ENCODE peak calls at places on chromosomes 4 and X, in four cellular contexts. S, M, O and G are unnamed samples.

GRCh38 chrX:148600131-148600530 is 99.7 kb downstream of the AFF2 start:
- DNase-seq in S (no peak), M (no peak), O (no peak), G (no peak)

GRCh38 chr4:89995824-89996223 is 101.2 kb downstream of the MMRN1 start:
- DNase-seq in S (no peak), O (peak), M (no peak), G (no peak)

GRCh38 chr4:158895797-158896442 is 127.1 kb downstream of the FNIP2 start:
- DNase-seq in S (no peak), M (no peak), O (no peak), G (peak)

GRCh38 chr4:151228196-151229119 is 48.5 kb upstream of the PRSS48 start:
- DNase-seq in M (no peak), O (no peak), S (no peak), G (no peak)

GRCh38 chr4:41287005-41287404 is 30.3 kb downstream of the UCHL1 start:
- DNase-seq in S (no peak), O (no peak), M (no peak), G (no peak)

GRCh38 chr4:123300625-123301024 is 96.0 kb upstream of the SPRY1 start:
- DNase-seq in M (no peak), S (no peak), O (no peak), G (no peak)

GRCh38 chrX:9257718-9258117 is 207.1 kb upstream of the TBL1X start:
- DNase-seq in M (no peak), S (no peak), O (no peak), G (no peak)

GRCh38 chr4:38967260-38968095 is 64.7 kb downstream of the TMEM156 start:
- DNase-seq in M (no peak), S (no peak), O (peak), G (no peak)

GRCh38 chrX:9873952-9874351 is 87.7 kb downstream of the SHROOM2 start:
- DNase-seq in M (peak), O (peak), S (peak), G (peak)

GRCh38 chr4:78584863-78585576 is 33.5 kb downstream of the ANXA3 start:
- DNase-seq in S (no peak), O (peak), M (no peak), G (no peak)

GRCh38 chr4:126268106-126268505 is 953.4 kb downstream of the FAT4 start:
- DNase-seq in O (no peak), S (no peak), M (no peak), G (no peak)

GRCh38 chr4:10977534-10977933 is 293.0 kb upstream of the CLNK start:
- DNase-seq in S (no peak), M (no peak), O (no peak), G (no peak)

GRCh38 chr4:76802546-76803021 is 95.4 kb downstream of the SOWAHB start:
- DNase-seq in S (no peak), M (peak), O (no peak), G (no peak)
- TF ChIP-seq HMGXB4 in S (no peak), M (no peak), O (no peak), G (no peak)

GRCh38 chrX:133444952-133445831 is 29.9 kb upstream of the GPC4 start:
- DNase-seq in M (no peak), S (peak), O (no peak), G (peak)
- TF ChIP-seq HMGXB4 in M (no peak), S (no peak), O (no peak), G (no peak)

DNA sequence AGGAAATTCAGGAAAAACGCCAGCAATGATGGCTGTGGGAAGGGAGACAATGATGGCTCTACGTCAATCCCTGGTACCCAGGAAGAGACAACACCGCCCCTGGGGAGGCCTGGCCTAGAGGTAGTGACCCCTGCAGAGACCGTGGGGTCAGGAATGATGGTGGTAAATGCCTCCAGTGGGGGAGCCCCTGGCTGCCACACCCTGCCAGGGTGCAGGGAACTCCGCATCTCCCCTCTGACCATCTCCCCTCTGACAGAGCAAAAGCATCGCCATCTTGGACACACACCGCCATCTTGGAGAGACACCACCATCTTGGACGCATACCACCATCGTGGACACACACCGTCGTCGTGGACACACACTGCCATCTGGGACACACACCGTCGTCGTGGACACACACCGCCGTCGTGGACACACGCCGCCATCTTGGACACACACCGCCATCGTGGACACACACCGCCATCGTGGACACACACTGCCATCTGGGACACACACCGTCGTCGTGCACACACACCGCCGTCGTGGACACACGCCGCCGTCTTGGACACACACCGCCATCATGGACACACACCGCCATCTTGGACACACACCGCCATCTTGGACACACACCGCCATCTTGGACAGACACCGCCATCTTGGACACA is 9.9 kb downstream of the ASMTL start:
- DNase-seq in M (no peak), S (no peak), O (no peak), G (peak)
- TF ChIP-seq HMGXB4 in M (no peak), S (no peak), O (no peak), G (no peak)

DNA sequence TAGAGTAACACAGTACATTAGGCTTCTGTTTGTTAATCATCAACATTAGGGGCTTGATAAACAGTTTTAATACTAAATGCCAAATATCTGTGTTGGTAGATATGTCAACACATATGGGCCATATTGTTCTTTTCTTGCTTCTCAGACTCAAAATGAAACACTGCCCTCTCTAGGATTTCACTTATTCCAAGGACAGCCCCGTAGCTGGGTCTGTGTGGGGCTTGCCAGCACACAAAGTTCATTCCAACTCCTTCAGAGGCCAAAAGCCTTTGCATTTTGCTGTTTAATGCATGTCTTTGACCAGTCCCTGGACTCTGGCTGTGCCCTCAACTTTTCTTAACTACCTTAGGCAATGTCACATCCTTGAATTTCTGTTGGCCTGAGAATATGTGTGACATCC is 102.0 kb upstream of the ZNF827 start:
- DNase-seq in M (no peak), S (no peak), O (no peak), G (no peak)
- TF ChIP-seq HMGXB4 in M (no peak), S (no peak), O (no peak), G (no peak)

GRCh38 chr4:122119739-122120138 is 32.4 kb upstream of the BLTP1 start:
- DNase-seq in O (no peak), S (no peak), M (no peak), G (no peak)

GRCh38 chr4:122122083-122122482 is 30.0 kb upstream of the BLTP1 start:
- DNase-seq in O (no peak), S (no peak), M (no peak), G (no peak)

GRCh38 chr4:122118243-122118642 is 33.9 kb upstream of the BLTP1 start:
- DNase-seq in S (no peak), O (no peak), M (peak), G (no peak)

GRCh38 chr4:122121593-122121992 is 30.5 kb upstream of the BLTP1 start:
- DNase-seq in O (no peak), M (no peak), S (no peak), G (no peak)

DNA sequence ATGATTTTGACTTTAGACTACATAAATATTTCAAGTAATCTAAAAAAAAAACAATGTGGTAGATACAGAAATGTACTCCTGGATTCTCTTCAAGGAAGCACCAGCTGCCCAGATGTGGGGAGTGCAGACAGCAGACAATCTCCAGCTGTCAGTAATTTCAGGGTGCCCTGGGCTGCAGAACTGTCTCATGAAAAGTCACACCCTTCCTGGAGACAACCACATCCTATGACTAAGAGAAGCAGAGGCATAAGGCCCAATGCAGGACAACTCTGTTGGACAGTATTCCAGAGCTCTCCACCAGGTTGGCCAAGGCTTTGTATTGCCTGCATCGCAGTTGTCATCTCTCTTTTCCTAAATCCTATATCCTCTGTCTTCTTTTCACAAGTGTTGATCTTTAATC is 34.4 kb upstream of the BLTP1 start:
- DNase-seq in S (no peak), O (no peak), M (no peak), G (no peak)
- TF ChIP-seq HMGXB4 in S (no peak), O (no peak), M (no peak), G (no peak)

GRCh38 chr4:62119195-62119594 is 919.1 kb downstream of the ADGRL3 start:
- DNase-seq in O (no peak), S (no peak), M (no peak), G (no peak)
- TF ChIP-seq HMGXB4 in O (no peak), S (no peak), M (no peak), G (no peak)